ENCODE peak calls at places on chromosome 2, in ten cellular contexts. Z, S, V, P, W, X, F, R, K and U are unnamed samples.

GRCh38 chr2:239433777-239434396 is 33.1 kb upstream of the HDAC4 start:
- DNase-seq in W (peak), K (no peak), S (no peak), F (peak), Z (no peak), R (no peak), X (no peak), V (no peak), P (no peak), U (peak)

GRCh38 chr2:38671303-38671702 is 5.4 kb downstream of the GALM start:
- DNase-seq in P (no peak), Z (no peak), V (no peak), S (no peak), K (no peak), X (no peak), R (no peak), F (no peak), W (no peak), U (no peak)

GRCh38 chr2:237895544-237896506 is 36.4 kb downstream of the RAMP1 start:
- DNase-seq in R (no peak), S (no peak), K (no peak), X (peak), F (peak), W (no peak), P (peak), Z (peak), V (no peak), U (peak)

GRCh38 chr2:195238366-195238765 is 418.7 kb upstream of the SLC39A10 start:
- DNase-seq in R (no peak), W (peak), P (no peak), V (no peak), Z (no peak), X (no peak), K (no peak), S (no peak), F (no peak), U (no peak)

GRCh38 chr2:101418704-101419663 is 31.7 kb upstream of the CREG2 start:
- DNase-seq in R (peak), Z (peak), P (peak), F (peak), K (no peak), V (peak), W (peak), X (no peak), S (peak), U (peak)

GRCh38 chr2:39632871-39633270 is 32.8 kb upstream of the TMEM178A start:
- DNase-seq in W (peak), V (no peak), Z (no peak), F (no peak), S (no peak), X (no peak), R (no peak), K (no peak), P (no peak), U (peak)

GRCh38 chr2:119264781-119265692 is 41.4 kb downstream of the STEAP3 start:
- DNase-seq in K (no peak), F (peak), R (peak), V (no peak), X (no peak), Z (no peak), S (peak), P (no peak), W (peak), U (peak)

GRCh38 chr2:133817680-133818566 is 249.7 kb upstream of the NCKAP5 start:
- DNase-seq in S (no peak), Z (no peak), V (no peak), W (peak), X (no peak), R (peak), K (no peak), P (no peak), F (peak), U (peak)

GRCh38 chr2:174036825-174037224 is 71.7 kb upstream of the SP3 start:
- DNase-seq in S (no peak), V (no peak), Z (no peak), X (no peak), W (no peak), F (no peak), K (no peak), R (no peak), P (no peak), U (no peak)

GRCh38 chr2:174024524-174025270 is 59.5 kb upstream of the SP3 start:
- DNase-seq in W (peak), X (no peak), P (peak), Z (peak), R (peak), V (no peak), S (no peak), K (no peak), F (no peak), U (peak)

GRCh38 chr2:126930970-126931590 is 32.4 kb downstream of the TEX51 start:
- DNase-seq in X (no peak), K (no peak), V (no peak), R (no peak), F (no peak), W (no peak), S (no peak), Z (no peak), P (no peak), U (no peak)